ENCODE peak calls at places on chromosomes 2 and 18, in four cellular contexts. One of them, this sample, is unnamed.

GRCh38 chr18:13112982-13113381 is 105.6 kb upstream of the LDLRAD4 start:
- DNase-seq in HepG2: peak
- DNase-seq in A549: no peak
- DNase-seq in H1: peak
- DNase-seq in this sample: peak

GRCh38 chr18:77207540-77207939 is 42.1 kb upstream of the GALR1 start:
- DNase-seq in H1: no peak
- DNase-seq in A549: peak
- DNase-seq in HepG2: peak
- DNase-seq in this sample: no peak

GRCh38 chr18:14943486-14943885 is 195.5 kb downstream of the ANKRD30B start:
- DNase-seq in A549: no peak
- DNase-seq in H1: no peak
- DNase-seq in HepG2: no peak
- DNase-seq in this sample: no peak

GRCh38 chr18:48806551-48807261 is 144.1 kb downstream of the SMAD7 start:
- DNase-seq in H1: no peak
- DNase-seq in A549: no peak
- DNase-seq in HepG2: no peak
- DNase-seq in this sample: peak

GRCh38 chr2:201363857-201364560 is 6.9 kb upstream of the FLACC1 start:
- DNase-seq in H1: no peak
- DNase-seq in A549: peak
- DNase-seq in HepG2: peak
- DNase-seq in this sample: peak

GRCh38 chr2:120109186-120110061 is 96.5 kb downstream of the EPB41L5 start:
- DNase-seq in H1: no peak
- DNase-seq in A549: peak
- DNase-seq in HepG2: peak
- DNase-seq in this sample: peak

GRCh38 chr18:12066910-12067511 is 26.6 kb upstream of the ANKRD62 start:
- DNase-seq in HepG2: no peak
- DNase-seq in H1: no peak
- DNase-seq in A549: no peak
- DNase-seq in this sample: no peak

GRCh38 chr2:198662916-198663315 is 794.8 kb downstream of the SATB2 start:
- DNase-seq in H1: no peak
- DNase-seq in HepG2: no peak
- DNase-seq in A549: no peak
- DNase-seq in this sample: no peak

GRCh38 chr2:233093721-233094120 is 33.6 kb downstream of the INPP5D start:
- DNase-seq in A549: no peak
- DNase-seq in H1: no peak
- DNase-seq in HepG2: no peak
- DNase-seq in this sample: no peak

GRCh38 chr2:20919301-20919800 is 96.5 kb upstream of the LDAH start:
- DNase-seq in HepG2: no peak
- DNase-seq in H1: no peak
- DNase-seq in A549: no peak
- DNase-seq in this sample: no peak

GRCh38 chr2:48905696-48906095 is 150.2 kb upstream of the LHCGR start:
- DNase-seq in H1: no peak
- DNase-seq in A549: no peak
- DNase-seq in HepG2: no peak
- DNase-seq in this sample: no peak

GRCh38 chr2:64062840-64063239 is 43.6 kb upstream of the VPS54 start:
- DNase-seq in HepG2: no peak
- DNase-seq in A549: no peak
- DNase-seq in H1: no peak
- DNase-seq in this sample: no peak

GRCh38 chr2:15313657-15314056 is 247.5 kb downstream of the NBAS start:
- DNase-seq in A549: no peak
- DNase-seq in H1: no peak
- DNase-seq in HepG2: no peak
- DNase-seq in this sample: no peak

GRCh38 chr2:62760555-62760954 is 55.0 kb downstream of the EHBP1 start:
- DNase-seq in H1: no peak
- DNase-seq in A549: no peak
- DNase-seq in HepG2: no peak
- DNase-seq in this sample: no peak

GRCh38 chr2:148640767-148641166 is 3.8 kb upstream of the EPC2 start:
- DNase-seq in A549: no peak
- DNase-seq in HepG2: peak
- DNase-seq in H1: no peak
- DNase-seq in this sample: no peak

GRCh38 chr2:171431677-171432167 is 2.1 kb downstream of the METTL8 start:
- DNase-seq in H1: no peak
- DNase-seq in A549: no peak
- DNase-seq in HepG2: no peak
- DNase-seq in this sample: no peak

GRCh38 chr18:61898576-61899205 is 5.9 kb upstream of the RNF152 start:
- DNase-seq in A549: peak
- DNase-seq in H1: no peak
- DNase-seq in HepG2: peak
- DNase-seq in this sample: no peak

GRCh38 chr2:222120933-222121332 is 177.9 kb downstream of the PAX3 start:
- DNase-seq in A549: no peak
- DNase-seq in H1: no peak
- DNase-seq in HepG2: no peak
- DNase-seq in this sample: no peak

GRCh38 chr2:172427990-172428840 is 829 bp downstream of the ITGA6 start:
- DNase-seq in H1: no peak
- DNase-seq in HepG2: peak
- DNase-seq in A549: peak
- DNase-seq in this sample: peak

GRCh38 chr18:55585586-55586521 is 2.1 kb downstream of the TCF4 start:
- DNase-seq in HepG2: no peak
- DNase-seq in H1: no peak
- DNase-seq in A549: no peak
- DNase-seq in this sample: no peak

GRCh38 chr2:193783681-193784080 is 1588.9 kb upstream of the TMEFF2 start:
- DNase-seq in HepG2: no peak
- DNase-seq in H1: no peak
- DNase-seq in A549: no peak
- DNase-seq in this sample: no peak

GRCh38 chr2:224472137-224472536 is 70.2 kb upstream of the FAM124B start:
- DNase-seq in H1: no peak
- DNase-seq in A549: no peak
- DNase-seq in HepG2: no peak
- DNase-seq in this sample: no peak

GRCh38 chr2:224466315-224466714 is 64.4 kb upstream of the FAM124B start:
- DNase-seq in H1: no peak
- DNase-seq in HepG2: no peak
- DNase-seq in A549: no peak
- DNase-seq in this sample: no peak

GRCh38 chr2:224472827-224473226 is 70.9 kb upstream of the FAM124B start:
- DNase-seq in A549: no peak
- DNase-seq in H1: no peak
- DNase-seq in HepG2: no peak
- DNase-seq in this sample: no peak

GRCh38 chr2:224469374-224469964 is 67.6 kb upstream of the FAM124B start:
- DNase-seq in H1: no peak
- DNase-seq in A549: no peak
- DNase-seq in HepG2: no peak
- DNase-seq in this sample: no peak
- TF ChIP-seq POLR2A in H1: no peak
- TF ChIP-seq POLR2A in A549: no peak
- TF ChIP-seq POLR2A in HepG2: no peak
- TF ChIP-seq POLR2A in this sample: no peak

GRCh38 chr2:25303517-25304338 is 38.0 kb downstream of the DNMT3A start:
- DNase-seq in H1: no peak
- DNase-seq in A549: no peak
- DNase-seq in HepG2: no peak
- DNase-seq in this sample: no peak
- TF ChIP-seq PHF8 in H1: no peak
- TF ChIP-seq PHF8 in A549: no peak
- TF ChIP-seq PHF8 in HepG2: no peak
- TF ChIP-seq PHF8 in this sample: no peak

GRCh38 chr2:207532676-207533075 is 2.9 kb downstream of the CREB1 start:
- DNase-seq in A549: no peak
- DNase-seq in HepG2: no peak
- DNase-seq in H1: no peak
- DNase-seq in this sample: no peak
- TF ChIP-seq POLR2A in A549: no peak
- TF ChIP-seq POLR2A in HepG2: no peak
- TF ChIP-seq POLR2A in H1: no peak
- TF ChIP-seq POLR2A in this sample: no peak

GRCh38 chr2:236241181-236242056 is 22.8 kb downstream of the ASB18 start:
- DNase-seq in A549: no peak
- DNase-seq in HepG2: no peak
- DNase-seq in H1: no peak
- DNase-seq in this sample: no peak
- TF ChIP-seq PHF8 in A549: no peak
- TF ChIP-seq PHF8 in HepG2: no peak
- TF ChIP-seq PHF8 in H1: no peak
- TF ChIP-seq PHF8 in this sample: no peak

DNA sequence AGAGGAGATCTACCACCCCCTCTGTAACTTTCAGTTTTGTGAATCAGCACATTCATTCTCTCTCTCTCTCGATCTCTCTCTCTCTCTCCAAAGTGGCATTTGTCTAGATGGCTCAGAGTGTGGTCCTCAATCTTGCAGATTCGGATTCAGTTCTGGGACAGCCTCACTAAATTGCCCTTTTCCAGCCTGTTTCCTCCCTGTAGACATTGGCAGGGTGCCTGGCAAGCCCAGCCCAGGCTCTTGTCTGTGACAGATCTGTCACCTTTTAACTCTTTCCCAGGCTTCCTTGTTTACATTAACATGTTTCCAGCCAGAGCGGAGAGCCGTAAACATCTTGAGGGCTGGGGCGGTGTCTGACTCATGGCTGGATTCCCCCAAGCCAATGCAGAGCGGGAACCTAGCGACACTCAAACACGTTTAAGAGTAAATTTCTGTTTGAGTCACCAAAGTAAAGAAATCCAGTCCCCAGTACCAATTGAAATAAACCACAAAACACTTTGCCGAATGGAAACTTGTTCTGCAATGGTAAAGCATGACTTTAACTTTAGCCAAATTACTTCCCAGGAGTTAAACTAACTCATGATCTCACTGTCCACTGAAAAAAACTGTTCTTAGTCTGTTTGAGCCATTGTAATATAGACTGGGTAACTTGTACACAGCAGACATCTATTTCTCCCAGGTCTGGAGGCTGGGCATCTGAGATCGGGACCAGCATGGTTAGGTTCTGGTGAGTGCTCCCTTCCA is 6.6 kb upstream of the CYP27C1 start:
- DNase-seq in A549: peak
- DNase-seq in HepG2: peak
- DNase-seq in H1: no peak
- DNase-seq in this sample: no peak
- TF ChIP-seq POLR2A in A549: no peak
- TF ChIP-seq POLR2A in HepG2: no peak
- TF ChIP-seq POLR2A in H1: no peak
- TF ChIP-seq POLR2A in this sample: no peak

GRCh38 chr18:44080054-44080453 is 600.6 kb upstream of the SETBP1 start:
- DNase-seq in H1: no peak
- DNase-seq in A549: no peak
- DNase-seq in HepG2: no peak
- DNase-seq in this sample: no peak

GRCh38 chr18:44075038-44075437 is 605.6 kb upstream of the SETBP1 start:
- DNase-seq in H1: no peak
- DNase-seq in A549: no peak
- DNase-seq in HepG2: no peak
- DNase-seq in this sample: no peak

GRCh38 chr18:44079602-44080001 is 601.1 kb upstream of the SETBP1 start:
- DNase-seq in A549: no peak
- DNase-seq in H1: no peak
- DNase-seq in HepG2: peak
- DNase-seq in this sample: no peak
- TF ChIP-seq PHF8 in A549: no peak
- TF ChIP-seq PHF8 in H1: no peak
- TF ChIP-seq PHF8 in HepG2: no peak
- TF ChIP-seq PHF8 in this sample: no peak

This sample was measured in K562.